ENCODE peak calls at places on chromosomes 2 and 18, in nine cellular contexts. X is naive thymus-derived CD4-positive, alpha-beta T cell; Z is aorta; P is Peyer's patch; A is mammary epithelial cell; W is CD8-positive, alpha-beta T cell; I is pancreas; R is OCI-LY7; Y is HAP-1. T is an unnamed sample. For H3K4me1, the result is how much of the 10 kb centered on the place peaks cover.

GRCh38 chr18:75223687-75224347 is 13.2 kb downstream of the TSHZ1 start:
- DNase-seq in I (no peak), R (no peak), Y (no peak), Z (no peak), X (no peak), P (no peak), W (no peak), A (no peak), T (no peak)

GRCh38 chr2:54267577-54267976 is 11.5 kb upstream of the TSPYL6 start:
- DNase-seq in P (no peak), X (no peak), Z (no peak), A (no peak), R (no peak), Y (no peak), I (no peak), W (no peak), T (no peak)

GRCh38 chr2:215161301-215161829 is 22.9 kb upstream of the ABCA12 start:
- DNase-seq in W (no peak), P (no peak), Z (no peak), R (no peak), X (no peak), A (no peak), I (no peak), Y (no peak), T (no peak)

GRCh38 chr2:147149589-147150245 is 695.1 kb upstream of the ACVR2A start:
- DNase-seq in W (no peak), X (no peak), P (no peak), Z (peak), Y (no peak), I (no peak), A (no peak), R (no peak), T (peak)

GRCh38 chr2:164430166-164430783 is 191.0 kb downstream of the GRB14 start:
- DNase-seq in R (peak), X (no peak), P (no peak), Y (peak), A (peak), I (peak), Z (no peak), W (no peak), T (no peak)

GRCh38 chr2:222568866-222569265 is 87.0 kb downstream of the FARSB start:
- DNase-seq in Z (no peak), X (no peak), R (no peak), P (no peak), I (no peak), W (no peak), A (no peak), Y (no peak), T (no peak)

GRCh38 chr2:60502123-60502522 is 51.3 kb downstream of the BCL11A start:
- DNase-seq in W (no peak), Z (no peak), R (no peak), I (no peak), Y (no peak), A (no peak), P (no peak), X (no peak), T (no peak)

GRCh38 chr18:75256376-75256775 is 45.8 kb downstream of the TSHZ1 start:
- DNase-seq in R (no peak), P (no peak), Y (no peak), W (no peak), X (no peak), Z (no peak), I (no peak), A (no peak), T (no peak)

GRCh38 chr2:106085441-106085911 is 108.6 kb downstream of the UXS1 start:
- DNase-seq in Z (no peak), W (peak), X (peak), A (peak), I (no peak), R (peak), Y (no peak), P (peak), T (no peak)

GRCh38 chr2:4152051-4152450 is 448.7 kb downstream of the DCDC2C start:
- DNase-seq in Y (no peak), P (no peak), R (no peak), X (no peak), W (no peak), I (no peak), Z (no peak), A (no peak), T (no peak)

GRCh38 chr2:127107622-127107999 is 657 bp upstream of the BIN1 start:
- DNase-seq in P (peak), A (no peak), R (no peak), X (no peak), I (no peak), W (no peak), Z (peak), Y (peak), T (no peak)

GRCh38 chr18:3265564-3266033 is 3.7 kb downstream of the MYL12B start:
- DNase-seq in P (no peak), X (no peak), R (no peak), Y (no peak), Z (no peak), A (no peak), W (no peak), I (no peak), T (no peak)

GRCh38 chr2:199057936-199058335 is 399.8 kb downstream of the SATB2 start:
- DNase-seq in Z (no peak), Y (no peak), R (no peak), X (no peak), P (no peak), W (no peak), A (peak), I (no peak), T (no peak)

GRCh38 chr18:68694316-68694715 is 20.6 kb downstream of the TMX3 start:
- DNase-seq in A (no peak), X (no peak), Z (peak), I (no peak), W (no peak), Y (no peak), P (no peak), R (no peak), T (no peak)

GRCh38 chr2:72149556-72150156 is 2.0 kb upstream of the CYP26B1 start:
- DNase-seq in X (no peak), I (no peak), R (no peak), A (no peak), W (no peak), Y (no peak), Z (peak), P (peak), T (no peak)

GRCh38 chr2:3132466-3132865 is 245.2 kb downstream of the EIPR1 start:
- DNase-seq in A (no peak), Y (no peak), R (no peak), Z (no peak), P (no peak), W (no peak), I (no peak), X (no peak), T (no peak)

GRCh38 chr2:223511168-223511567 is 91.0 kb downstream of the SCG2 start:
- DNase-seq in I (no peak), W (no peak), X (no peak), Z (no peak), P (no peak), R (no peak), Y (no peak), A (no peak), T (no peak)

DNA sequence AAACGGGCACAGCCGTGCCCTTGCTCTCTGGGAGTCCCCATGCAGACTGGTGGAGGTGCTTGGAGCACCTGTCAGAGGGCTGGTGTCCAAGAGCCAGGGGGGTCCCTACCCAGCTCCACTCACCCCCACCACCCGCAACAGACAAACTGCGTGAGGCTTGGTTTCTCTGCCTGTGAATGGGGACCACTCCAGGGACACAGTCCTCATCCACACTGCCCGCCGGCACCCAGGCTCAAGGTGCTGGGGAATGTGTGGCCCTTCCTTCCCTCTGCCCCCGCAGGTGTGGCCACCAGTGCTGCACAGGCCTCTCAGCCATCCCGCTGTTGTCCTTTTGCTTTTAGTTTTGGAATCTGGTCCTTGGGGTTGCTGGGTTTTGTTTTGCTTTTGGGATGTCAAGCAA is 136.5 kb upstream of the ZNF236 start:
- DNase-seq in R (no peak), A (no peak), I (no peak), W (no peak), P (no peak), X (no peak), Z (no peak), Y (no peak), T (no peak)
- H3K4me1 ChIP-seq in R (under half), A (under half), I (under half), W (under half), P (under half), X (under half), Z (under half), Y (under half), T (under half)

DNA sequence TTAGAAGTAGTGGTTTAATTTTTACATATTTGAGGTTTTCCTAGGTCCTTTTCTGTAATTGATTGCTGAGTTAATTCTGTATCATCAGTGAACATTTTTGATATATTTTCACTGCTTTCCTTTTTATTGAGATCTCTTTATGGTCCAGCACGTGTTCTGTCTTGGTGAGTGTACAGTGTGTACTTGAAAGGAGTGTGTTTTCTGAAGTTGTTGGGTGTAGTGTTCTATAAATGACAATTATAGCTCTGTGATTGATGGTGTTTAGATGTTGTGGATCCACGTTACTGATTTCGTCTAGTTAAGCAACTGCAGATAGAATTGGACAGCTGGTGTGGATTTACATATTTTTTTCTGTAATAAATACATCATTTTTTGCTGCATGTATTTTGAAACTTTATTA is 32.7 kb downstream of the AGFG1 start:
- DNase-seq in P (no peak), Z (no peak), R (no peak), W (no peak), I (no peak), Y (no peak), A (no peak), X (no peak), T (no peak)
- H3K4me1 ChIP-seq in P (under half), Z (under half), R (under half), W (under half), I (under half), Y (under half), A (under half), X (under half), T (under half)

DNA sequence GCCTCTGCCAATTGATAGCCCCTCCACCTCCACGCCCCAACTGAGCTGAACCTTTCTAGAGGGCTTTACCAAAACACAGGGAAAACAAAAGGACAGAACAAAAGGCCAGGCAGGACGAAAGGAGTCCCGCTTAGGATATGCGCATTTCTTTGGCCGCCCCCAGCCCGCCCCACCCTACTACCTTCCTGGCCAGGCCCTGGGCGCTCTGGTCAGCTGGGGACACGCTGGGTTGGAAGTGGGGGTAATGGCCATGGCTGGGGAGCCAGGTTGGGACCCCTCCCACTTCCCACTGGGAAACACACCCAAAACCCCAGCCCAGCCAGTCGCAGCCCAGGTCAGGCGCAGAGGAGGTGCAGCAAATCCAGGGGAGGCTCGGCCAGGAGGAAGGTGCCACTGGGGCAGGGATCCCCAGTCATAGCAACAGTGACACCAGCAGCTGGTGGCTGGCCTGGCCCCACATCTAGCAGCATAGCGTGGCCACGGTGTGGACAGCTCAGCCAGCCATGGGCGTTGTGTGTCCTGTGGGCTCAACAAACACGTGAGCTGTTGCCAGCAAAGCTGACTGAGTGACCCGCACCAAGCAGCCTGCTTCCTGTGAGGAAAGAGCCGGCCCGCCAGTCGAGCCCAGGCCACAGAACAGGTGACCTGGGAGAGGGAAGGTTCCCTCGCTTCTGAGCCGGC is 24.6 kb upstream of the B3GNT7 start:
- DNase-seq in X (no peak), P (no peak), W (no peak), R (no peak), I (no peak), A (no peak), Z (peak), Y (peak), T (no peak)
- H3K4me1 ChIP-seq in X (under half), P (under half), W (under half), R (under half), I (under half), A (under half), Z (under half), Y (under half), T (under half)

GRCh38 chr18:55353391-55353790 is 234.6 kb downstream of the TCF4 start:
- DNase-seq in A (no peak), X (no peak), Y (peak), P (no peak), R (no peak), W (no peak), Z (no peak), I (no peak), T (no peak)
- H3K4me1 ChIP-seq in A (under half), X (under half), Y (half or more), P (under half), R (under half), W (under half), Z (under half), I (under half), T (under half)

GRCh38 chr18:23223641-23224040 is 88.4 kb downstream of the CABLES1 start:
- DNase-seq in R (no peak), W (no peak), X (no peak), Z (no peak), P (no peak), I (no peak), A (no peak), Y (no peak), T (no peak)

GRCh38 chr18:23227729-23228075 is 92.4 kb downstream of the CABLES1 start:
- DNase-seq in Z (no peak), R (peak), W (no peak), Y (no peak), P (no peak), X (no peak), I (no peak), A (no peak), T (no peak)

GRCh38 chr18:23226386-23226785 is 91.1 kb downstream of the CABLES1 start:
- DNase-seq in W (no peak), I (no peak), Y (no peak), Z (no peak), A (no peak), P (no peak), X (no peak), R (peak), T (no peak)

GRCh38 chr18:23226930-23227728 is 91.8 kb downstream of the CABLES1 start:
- DNase-seq in W (no peak), Z (peak), I (no peak), P (no peak), R (no peak), X (no peak), A (peak), Y (no peak), T (no peak)

GRCh38 chr18:23225518-23225917 is 90.2 kb downstream of the CABLES1 start:
- DNase-seq in Z (no peak), X (no peak), A (no peak), P (no peak), R (no peak), Y (no peak), I (no peak), W (no peak), T (no peak)
- H3K4me1 ChIP-seq in Z (under half), X (under half), A (under half), P (under half), R (half or more), Y (under half), I (under half), W (under half), T (under half)